ENCODE peak calls at places on chromosome 11, in four cellular contexts. G is endodermal cell, Q is IMR-90, V is colonic mucosa. N is an unnamed sample.
A peak's percentile ranks its signal among the peaks of the same experiment; 100 is the strongest.

GRCh38 chr11:87462171-87462570 is 424.4 kb downstream of the TMEM135 start:
- DNase-seq in G (no peak), Q (no peak), V (no peak), N (no peak)

GRCh38 chr11:5369793-5370192 is 13.8 kb upstream of the OR51M1 start:
- DNase-seq in V (no peak), Q (peak; percentile 90), G (no peak), N (no peak)

GRCh38 chr11:1639102-1639620 is 9.6 kb downstream of the KRTAP5-5 start:
- DNase-seq in Q (no peak), G (no peak), V (peak; percentile 93), N (no peak)

GRCh38 chr11:110430267-110431211 is 791 bp downstream of the FDX1 start:
- DNase-seq in G (no peak), V (peak; percentile 75), Q (peak; percentile 56), N (no peak)

GRCh38 chr11:28666632-28667031 is 558.4 kb downstream of the METTL15 start:
- DNase-seq in V (no peak), G (no peak), Q (no peak), N (no peak)

GRCh38 chr11:62013266-62014157 is 46.1 kb upstream of the FTH1 start:
- DNase-seq in G (no peak), V (peak; percentile 74), Q (no peak), N (no peak)

GRCh38 chr11:117071344-117071787 is 26.9 kb downstream of the SIK3 start:
- DNase-seq in G (no peak), Q (no peak), V (peak; percentile 66), N (no peak)

GRCh38 chr11:130865091-130865771 is 51.0 kb downstream of the SNX19 start:
- DNase-seq in V (no peak), Q (no peak), G (peak; percentile 64), N (no peak)

GRCh38 chr11:64003807-64004589 is 17.8 kb downstream of the OTUB1 start:
- DNase-seq in Q (no peak), V (no peak), G (peak; percentile 57), N (no peak)

GRCh38 chr11:84437129-84438123 is 1151.3 kb upstream of the CCDC90B start:
- DNase-seq in G (peak; percentile 96), Q (no peak), V (peak; percentile 15), N (no peak)

GRCh38 chr11:117976445-117976844 is 9.7 kb upstream of the IL10RA start:
- DNase-seq in V (no peak), G (no peak), Q (no peak), N (no peak)

GRCh38 chr11:68020575-68020974 is 9.9 kb upstream of the NDUFS8 start:
- DNase-seq in G (peak; percentile 86), Q (peak; percentile 35), V (no peak), N (no peak)

GRCh38 chr11:129289350-129290040 is 86.2 kb upstream of the BARX2 start:
- DNase-seq in V (no peak), G (no peak), Q (no peak), N (no peak)

GRCh38 chr11:91742155-91742554 is 482.5 kb upstream of the FAT3 start:
- DNase-seq in G (no peak), Q (no peak), V (no peak), N (no peak)

GRCh38 chr11:36615829-36616228 is 17.8 kb upstream of the RAG2 start:
- DNase-seq in G (no peak), Q (no peak), V (no peak), N (no peak)

GRCh38 chr11:68966894-68967780 is 13.6 kb downstream of the MRGPRD start:
- DNase-seq in G (no peak), Q (no peak), V (no peak), N (no peak)

GRCh38 chr11:118882489-118882888 is 1.2 kb upstream of the CXCR5 start:
- DNase-seq in G (no peak), V (no peak), Q (no peak), N (no peak)

GRCh38 chr11:67584881-67585873 is 1.6 kb downstream of the GSTP1 start:
- DNase-seq in G (no peak), V (no peak), Q (no peak), N (no peak)

GRCh38 chr11:66363187-66363601 is 8.4 kb downstream of the SLC29A2 start:
- DNase-seq in G (no peak), V (no peak), Q (no peak), N (no peak)

GRCh38 chr11:112223125-112223524 is 3.1 kb upstream of the PTS start:
- DNase-seq in G (no peak), V (no peak), Q (peak; percentile 45), N (no peak)

GRCh38 chr11:75105462-75105925 is 8.8 kb upstream of the OR2AT4 start:
- DNase-seq in V (no peak), Q (no peak), G (peak; percentile 90), N (no peak)

GRCh38 chr11:96168623-96169022 is 174.4 kb downstream of the MAML2 start:
- DNase-seq in V (peak; percentile 34), Q (peak; percentile 93), G (no peak), N (no peak)

GRCh38 chr11:11944444-11944843 is 64.0 kb downstream of the DKK3 start:
- DNase-seq in G (no peak), V (no peak), Q (no peak), N (no peak)

GRCh38 chr11:111069076-111069475 is 176.4 kb upstream of the POU2AF2 start:
- DNase-seq in Q (peak; percentile 81), G (peak; percentile 72), V (no peak), N (no peak)

GRCh38 chr11:11010624-11011127 is 152.8 kb upstream of the ZBED5 start:
- DNase-seq in Q (peak; percentile 1), V (peak; percentile 34), G (peak; percentile 87), N (no peak)

GRCh38 chr11:68213555-68214172 is 568 bp upstream of the KMT5B start:
- DNase-seq in V (peak; percentile 79), G (peak; percentile 91), Q (peak; percentile 96), N (peak; percentile 40)

GRCh38 chr11:13462928-13463778 is at the start of gene BTBD10:
- DNase-seq in G (peak; percentile 96), Q (peak; percentile 93), V (peak; percentile 95), N (peak; percentile 75)

GRCh38 chr11:125625225-125625593 is 246 bp downstream of the CHEK1 start:
- DNase-seq in Q (no peak), V (no peak), G (no peak), N (no peak)

GRCh38 chr11:125625594-125626380 is 824 bp downstream of the CHEK1 start:
- DNase-seq in V (peak; percentile 92), G (peak; percentile 98), Q (peak; percentile 85), N (peak; percentile 77)

GRCh38 chr11:125627236-125627910 is 2.4 kb downstream of the CHEK1 start:
- DNase-seq in Q (peak; percentile 31), G (no peak), V (no peak), N (no peak)

GRCh38 chr11:125624756-125625213 is at the start of gene CHEK1:
- DNase-seq in V (no peak), Q (no peak), G (peak; percentile 50), N (no peak)

DNA sequence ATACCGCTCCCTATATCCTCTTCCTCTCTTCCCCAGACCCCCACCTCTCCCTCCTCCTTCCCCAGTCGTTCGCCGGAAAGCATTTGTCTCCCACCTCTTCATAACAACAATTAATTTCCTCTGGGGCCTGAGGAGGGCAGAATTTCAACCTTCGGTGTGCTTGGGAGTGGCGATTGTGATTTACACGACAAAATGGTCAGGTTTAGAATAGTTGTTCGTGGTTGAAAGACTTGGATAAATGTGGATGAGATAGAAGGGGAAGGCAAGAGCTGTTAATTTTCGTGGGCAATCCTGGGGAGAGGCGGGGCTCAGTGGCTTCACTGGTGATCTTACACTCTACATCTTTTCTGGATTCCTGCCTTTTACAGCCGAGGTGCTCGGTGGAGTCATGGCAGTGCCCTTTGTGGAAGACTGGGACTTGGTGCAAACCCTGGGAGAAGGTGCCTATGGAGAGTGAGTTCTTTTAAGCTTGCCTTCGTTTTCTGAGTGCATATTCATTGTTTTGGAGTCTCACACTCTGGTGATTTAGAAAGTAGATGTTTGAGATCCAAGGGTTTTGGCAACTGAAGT is 1.5 kb downstream of the CHEK1 start:
- DNase-seq in G (no peak), V (no peak), Q (peak; percentile 16), N (no peak)
- TF ChIP-seq CTCF in G (peak; percentile 53), V (peak; percentile 21), Q (peak; percentile 23), N (no peak)

DNA sequence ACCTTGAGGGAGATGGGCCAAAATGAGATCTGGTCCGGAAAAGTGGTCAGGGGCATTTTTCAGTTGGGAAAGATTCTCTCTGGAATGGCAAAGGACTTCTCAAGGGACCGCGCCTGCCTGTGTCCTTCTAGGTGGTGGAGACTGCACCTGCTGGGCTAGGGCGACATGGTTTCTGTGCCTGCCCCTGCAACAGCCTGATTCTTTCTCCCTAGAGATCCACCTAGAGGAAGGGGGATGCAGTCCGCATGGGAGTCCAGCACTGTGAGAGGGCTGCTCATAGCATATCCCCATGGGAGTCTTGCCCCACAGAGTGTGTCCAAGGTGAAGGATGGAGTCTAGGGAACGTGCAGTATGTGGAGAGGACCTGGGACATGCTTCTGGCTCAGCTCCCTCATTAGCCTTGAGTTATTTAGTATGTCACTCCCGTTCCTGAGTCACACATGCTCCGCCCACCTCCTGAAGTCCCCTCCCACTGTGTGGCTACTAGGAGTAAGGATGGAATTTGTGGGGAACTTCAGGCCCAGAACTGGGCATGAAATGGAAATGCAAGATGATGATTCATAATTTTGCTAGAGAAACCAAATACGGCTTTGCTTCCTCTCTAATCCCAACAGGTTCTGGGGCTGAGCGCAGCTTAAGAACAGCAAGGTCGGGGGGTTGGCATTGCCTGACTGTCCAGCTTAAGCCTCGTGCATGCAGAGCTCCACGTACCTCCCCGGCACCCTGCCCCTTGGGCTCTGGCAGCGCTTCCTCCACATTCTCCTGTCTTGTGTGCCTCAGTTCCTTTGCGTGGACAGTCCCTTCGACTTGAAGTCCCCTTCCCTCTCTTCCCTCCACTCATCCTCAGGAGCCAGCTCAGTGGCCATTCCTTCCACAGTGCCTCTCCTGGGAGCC is 35.0 kb downstream of the GRIK4 start:
- DNase-seq in V (peak; percentile 55), Q (peak; percentile 98), G (peak; percentile 79), N (no peak)
- TF ChIP-seq CTCF in V (no peak), Q (no peak), G (peak; percentile 16), N (no peak)

GRCh38 chr11:2980168-2980840 is 11.8 kb downstream of the NAP1L4 start:
- DNase-seq in G (no peak), Q (no peak), V (no peak), N (no peak)

GRCh38 chr11:2974272-2974671 is 17.9 kb downstream of the NAP1L4 start:
- DNase-seq in V (no peak), G (no peak), Q (no peak), N (no peak)

GRCh38 chr11:2977113-2977512 is 15.0 kb downstream of the NAP1L4 start:
- DNase-seq in Q (no peak), V (no peak), G (no peak), N (no peak)

GRCh38 chr11:2976289-2977063 is 15.7 kb downstream of the NAP1L4 start:
- DNase-seq in V (no peak), Q (no peak), G (no peak), N (no peak)

GRCh38 chr11:2975594-2975993 is 16.5 kb downstream of the NAP1L4 start:
- DNase-seq in G (peak; percentile 79), Q (peak; percentile 37), V (no peak), N (no peak)
- TF ChIP-seq CTCF in G (peak; percentile 75), Q (peak; percentile 46), V (peak; percentile 41), N (no peak)

DNA sequence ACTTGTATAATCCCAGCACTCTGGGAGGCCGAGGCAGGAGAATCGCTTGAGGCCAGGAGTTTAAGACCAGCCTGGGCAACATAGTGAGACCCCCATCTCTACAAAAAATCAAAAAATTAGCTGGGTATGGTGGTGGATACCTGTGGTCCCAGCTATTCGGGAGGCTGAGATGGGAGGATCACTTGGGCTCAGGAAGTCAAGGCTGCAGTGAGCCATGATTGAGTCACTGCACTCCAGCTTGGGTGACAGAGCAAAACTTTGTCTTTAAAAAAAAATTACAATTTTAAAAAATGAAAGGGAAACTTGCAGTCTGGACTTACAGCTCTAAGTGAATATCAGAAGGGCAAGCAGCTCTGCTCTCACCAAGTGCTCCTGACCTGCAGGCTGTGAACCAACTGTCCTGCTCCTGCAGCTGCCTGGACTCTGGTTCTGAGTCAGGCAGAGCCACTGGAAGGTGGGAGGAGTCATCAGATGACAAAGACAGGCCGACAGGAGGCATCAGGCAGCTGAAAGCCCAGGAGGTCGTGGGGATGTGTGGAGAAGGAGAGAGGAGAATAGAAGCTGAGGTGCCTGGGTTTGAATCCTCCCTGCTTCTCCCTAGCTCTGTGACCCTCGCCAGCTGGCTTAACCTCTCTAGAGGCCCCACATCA is 9.6 kb downstream of the SMTNL1 start:
- DNase-seq in G (peak; percentile 84), Q (peak; percentile 72), V (no peak), N (no peak)
- TF ChIP-seq CTCF in G (peak; percentile 44), Q (peak; percentile 26), V (no peak), N (no peak)